ENCODE peak calls at places on chromosomes 13 and 19, in ten cellular contexts. One of them, this sample, is unnamed.

GRCh38 chr19:12774588-12775555 is at the start of gene HOOK2:
- DNase-seq in WERI-Rb-1: no peak
- DNase-seq in hypothalamus: peak
- DNase-seq in fibroblast of the conjunctiva: no peak
- DNase-seq in dorsolateral prefrontal cortex: no peak
- DNase-seq in heart left ventricle: no peak
- DNase-seq in NCI-H226: no peak
- DNase-seq in stimulated activated CD8-positive, alpha-beta memory T cell treated with anti-CD3 and anti-CD28 coated beads, Interleukin-4, amount 100 ng/mL, for 1 hour: no peak
- DNase-seq in AG09309: no peak
- DNase-seq in ovary: peak
- DNase-seq in this sample: peak

GRCh38 chr19:47369923-47370625 is 21.0 kb downstream of the DHX34 start:
- DNase-seq in heart left ventricle: no peak
- DNase-seq in stimulated activated CD8-positive, alpha-beta memory T cell treated with anti-CD3 and anti-CD28 coated beads, Interleukin-4, amount 100 ng/mL, for 1 hour: no peak
- DNase-seq in ovary: no peak
- DNase-seq in NCI-H226: peak
- DNase-seq in fibroblast of the conjunctiva: peak
- DNase-seq in hypothalamus: no peak
- DNase-seq in WERI-Rb-1: no peak
- DNase-seq in AG09309: peak
- DNase-seq in dorsolateral prefrontal cortex: no peak
- DNase-seq in this sample: no peak

GRCh38 chr19:40139533-40140287 is 49.0 kb upstream of the ZNF780A start:
- DNase-seq in AG09309: peak
- DNase-seq in NCI-H226: no peak
- DNase-seq in heart left ventricle: no peak
- DNase-seq in hypothalamus: no peak
- DNase-seq in stimulated activated CD8-positive, alpha-beta memory T cell treated with anti-CD3 and anti-CD28 coated beads, Interleukin-4, amount 100 ng/mL, for 1 hour: no peak
- DNase-seq in ovary: no peak
- DNase-seq in fibroblast of the conjunctiva: peak
- DNase-seq in dorsolateral prefrontal cortex: no peak
- DNase-seq in WERI-Rb-1: no peak
- DNase-seq in this sample: peak

GRCh38 chr19:7506385-7507328 is 9.2 kb upstream of the ZNF358 start:
- DNase-seq in dorsolateral prefrontal cortex: no peak
- DNase-seq in stimulated activated CD8-positive, alpha-beta memory T cell treated with anti-CD3 and anti-CD28 coated beads, Interleukin-4, amount 100 ng/mL, for 1 hour: no peak
- DNase-seq in fibroblast of the conjunctiva: peak
- DNase-seq in ovary: peak
- DNase-seq in heart left ventricle: peak
- DNase-seq in WERI-Rb-1: peak
- DNase-seq in AG09309: no peak
- DNase-seq in NCI-H226: peak
- DNase-seq in hypothalamus: no peak
- DNase-seq in this sample: peak

GRCh38 chr19:17424743-17425365 is 5.0 kb downstream of the MVB12A start:
- DNase-seq in ovary: peak
- DNase-seq in dorsolateral prefrontal cortex: no peak
- DNase-seq in AG09309: no peak
- DNase-seq in stimulated activated CD8-positive, alpha-beta memory T cell treated with anti-CD3 and anti-CD28 coated beads, Interleukin-4, amount 100 ng/mL, for 1 hour: no peak
- DNase-seq in WERI-Rb-1: peak
- DNase-seq in hypothalamus: no peak
- DNase-seq in heart left ventricle: no peak
- DNase-seq in fibroblast of the conjunctiva: peak
- DNase-seq in NCI-H226: peak
- DNase-seq in this sample: no peak

GRCh38 chr13:32538234-32538620 is 368 bp downstream of the N4BP2L2 start:
- DNase-seq in dorsolateral prefrontal cortex: no peak
- DNase-seq in fibroblast of the conjunctiva: peak
- DNase-seq in heart left ventricle: peak
- DNase-seq in AG09309: no peak
- DNase-seq in stimulated activated CD8-positive, alpha-beta memory T cell treated with anti-CD3 and anti-CD28 coated beads, Interleukin-4, amount 100 ng/mL, for 1 hour: no peak
- DNase-seq in ovary: peak
- DNase-seq in WERI-Rb-1: no peak
- DNase-seq in hypothalamus: peak
- DNase-seq in NCI-H226: peak
- DNase-seq in this sample: peak

GRCh38 chr19:54493967-54494585 is 8.6 kb upstream of the LAIR2 start:
- DNase-seq in fibroblast of the conjunctiva: no peak
- DNase-seq in ovary: no peak
- DNase-seq in WERI-Rb-1: no peak
- DNase-seq in stimulated activated CD8-positive, alpha-beta memory T cell treated with anti-CD3 and anti-CD28 coated beads, Interleukin-4, amount 100 ng/mL, for 1 hour: no peak
- DNase-seq in heart left ventricle: no peak
- DNase-seq in NCI-H226: no peak
- DNase-seq in hypothalamus: no peak
- DNase-seq in dorsolateral prefrontal cortex: no peak
- DNase-seq in AG09309: no peak
- DNase-seq in this sample: no peak

GRCh38 chr13:61255035-61255796 is 160.4 kb downstream of the PCDH20 start:
- DNase-seq in fibroblast of the conjunctiva: no peak
- DNase-seq in AG09309: no peak
- DNase-seq in ovary: no peak
- DNase-seq in stimulated activated CD8-positive, alpha-beta memory T cell treated with anti-CD3 and anti-CD28 coated beads, Interleukin-4, amount 100 ng/mL, for 1 hour: no peak
- DNase-seq in WERI-Rb-1: peak
- DNase-seq in hypothalamus: no peak
- DNase-seq in dorsolateral prefrontal cortex: no peak
- DNase-seq in heart left ventricle: no peak
- DNase-seq in NCI-H226: no peak
- DNase-seq in this sample: no peak

GRCh38 chr19:34126966-34127365 is 45.3 kb upstream of the LSM14A start:
- DNase-seq in stimulated activated CD8-positive, alpha-beta memory T cell treated with anti-CD3 and anti-CD28 coated beads, Interleukin-4, amount 100 ng/mL, for 1 hour: no peak
- DNase-seq in AG09309: no peak
- DNase-seq in WERI-Rb-1: no peak
- DNase-seq in heart left ventricle: no peak
- DNase-seq in NCI-H226: no peak
- DNase-seq in hypothalamus: no peak
- DNase-seq in dorsolateral prefrontal cortex: no peak
- DNase-seq in fibroblast of the conjunctiva: no peak
- DNase-seq in ovary: no peak
- DNase-seq in this sample: no peak

GRCh38 chr19:2469102-2469914 is 6.6 kb upstream of the GADD45B start:
- DNase-seq in stimulated activated CD8-positive, alpha-beta memory T cell treated with anti-CD3 and anti-CD28 coated beads, Interleukin-4, amount 100 ng/mL, for 1 hour: no peak
- DNase-seq in ovary: no peak
- DNase-seq in WERI-Rb-1: no peak
- DNase-seq in hypothalamus: no peak
- DNase-seq in dorsolateral prefrontal cortex: no peak
- DNase-seq in heart left ventricle: no peak
- DNase-seq in fibroblast of the conjunctiva: peak
- DNase-seq in NCI-H226: no peak
- DNase-seq in AG09309: no peak
- DNase-seq in this sample: no peak

GRCh38 chr13:108281941-108282340 is 12.4 kb downstream of the TNFSF13B start:
- DNase-seq in ovary: no peak
- DNase-seq in dorsolateral prefrontal cortex: no peak
- DNase-seq in hypothalamus: no peak
- DNase-seq in WERI-Rb-1: no peak
- DNase-seq in NCI-H226: peak
- DNase-seq in AG09309: no peak
- DNase-seq in stimulated activated CD8-positive, alpha-beta memory T cell treated with anti-CD3 and anti-CD28 coated beads, Interleukin-4, amount 100 ng/mL, for 1 hour: no peak
- DNase-seq in heart left ventricle: no peak
- DNase-seq in fibroblast of the conjunctiva: no peak
- DNase-seq in this sample: no peak

GRCh38 chr19:14363203-14364097 is 17.8 kb upstream of the ADGRE5 start:
- DNase-seq in stimulated activated CD8-positive, alpha-beta memory T cell treated with anti-CD3 and anti-CD28 coated beads, Interleukin-4, amount 100 ng/mL, for 1 hour: no peak
- DNase-seq in dorsolateral prefrontal cortex: no peak
- DNase-seq in ovary: peak
- DNase-seq in NCI-H226: peak
- DNase-seq in WERI-Rb-1: peak
- DNase-seq in AG09309: no peak
- DNase-seq in fibroblast of the conjunctiva: peak
- DNase-seq in heart left ventricle: peak
- DNase-seq in hypothalamus: no peak
- DNase-seq in this sample: peak

GRCh38 chr19:2012941-2013682 is 2.4 kb downstream of the BTBD2 start:
- DNase-seq in heart left ventricle: no peak
- DNase-seq in dorsolateral prefrontal cortex: no peak
- DNase-seq in AG09309: no peak
- DNase-seq in fibroblast of the conjunctiva: no peak
- DNase-seq in WERI-Rb-1: no peak
- DNase-seq in ovary: no peak
- DNase-seq in NCI-H226: no peak
- DNase-seq in hypothalamus: no peak
- DNase-seq in stimulated activated CD8-positive, alpha-beta memory T cell treated with anti-CD3 and anti-CD28 coated beads, Interleukin-4, amount 100 ng/mL, for 1 hour: no peak
- DNase-seq in this sample: no peak

GRCh38 chr13:113275387-113275786 is 21.7 kb upstream of the LAMP1 start:
- DNase-seq in AG09309: peak
- DNase-seq in WERI-Rb-1: peak
- DNase-seq in fibroblast of the conjunctiva: peak
- DNase-seq in dorsolateral prefrontal cortex: no peak
- DNase-seq in NCI-H226: peak
- DNase-seq in heart left ventricle: no peak
- DNase-seq in ovary: peak
- DNase-seq in hypothalamus: no peak
- DNase-seq in stimulated activated CD8-positive, alpha-beta memory T cell treated with anti-CD3 and anti-CD28 coated beads, Interleukin-4, amount 100 ng/mL, for 1 hour: no peak
- DNase-seq in this sample: peak

GRCh38 chr13:95317037-95317989 is 16.1 kb upstream of the ABCC4 start:
- DNase-seq in dorsolateral prefrontal cortex: no peak
- DNase-seq in stimulated activated CD8-positive, alpha-beta memory T cell treated with anti-CD3 and anti-CD28 coated beads, Interleukin-4, amount 100 ng/mL, for 1 hour: no peak
- DNase-seq in heart left ventricle: no peak
- DNase-seq in fibroblast of the conjunctiva: no peak
- DNase-seq in ovary: peak
- DNase-seq in WERI-Rb-1: no peak
- DNase-seq in AG09309: no peak
- DNase-seq in NCI-H226: peak
- DNase-seq in hypothalamus: no peak
- DNase-seq in this sample: no peak

This sample was measured in body of pancreas.